ENCODE peak calls at places on chromosomes 12 and 14, in six cellular contexts. T is GM23338, J is heart left ventricle, C is ascending aorta, R is vagina, K is esophagus squamous epithelium. S is an unnamed sample.

GRCh38 chr12:111268738-111269572 is 99.9 kb downstream of the PHETA1 start:
- DNase-seq in C (no peak), J (no peak), T (peak; percentile 71), R (no peak), K (no peak), S (no peak)

GRCh38 chr12:120060196-120060595 is 56.4 kb downstream of the RAB35 start:
- DNase-seq in C (no peak), K (no peak), J (no peak), R (no peak), T (no peak), S (no peak)

GRCh38 chr14:32711103-32711680 is 227.5 kb upstream of the NPAS3 start:
- DNase-seq in K (no peak), T (peak; percentile 78), C (no peak), J (no peak), R (no peak), S (no peak)

GRCh38 chr14:50018236-50019210 is 97.8 kb downstream of the VCPKMT start:
- DNase-seq in R (no peak), J (no peak), T (no peak), C (no peak), K (no peak), S (no peak)

GRCh38 chr14:93114068-93114710 is 1.5 kb downstream of the ITPK1 start:
- DNase-seq in K (no peak), T (peak; percentile 33), J (no peak), R (no peak), C (no peak), S (no peak)

GRCh38 chr12:13106666-13107065 is 3.2 kb upstream of the GSG1 start:
- DNase-seq in T (no peak), J (no peak), C (no peak), R (no peak), K (no peak), S (no peak)

GRCh38 chr12:81143057-81143456 is 65.2 kb downstream of the ACSS3 start:
- DNase-seq in J (no peak), C (no peak), T (no peak), K (no peak), R (no peak), S (no peak)

GRCh38 chr12:54173066-54173726 is 15.6 kb downstream of the SMUG1 start:
- DNase-seq in C (no peak), K (no peak), J (no peak), R (no peak), T (peak; percentile 78), S (no peak)

GRCh38 chr12:29961231-29961630 is 177.5 kb upstream of the TMTC1 start:
- DNase-seq in R (no peak), C (no peak), K (no peak), J (no peak), T (no peak), S (no peak)

GRCh38 chr14:101716077-101716950 is 45.2 kb upstream of the PPP2R5C start:
- DNase-seq in J (no peak), T (no peak), R (peak; percentile 81), C (no peak), K (no peak), S (no peak)

GRCh38 chr12:52126605-52127578 is 47.4 kb downstream of the SMIM41 start:
- DNase-seq in J (peak; percentile 71), R (peak; percentile 74), K (no peak), T (no peak), C (no peak), S (no peak)

GRCh38 chr12:52122904-52123303 is 43.4 kb downstream of the SMIM41 start:
- DNase-seq in R (no peak), J (no peak), C (no peak), T (no peak), K (no peak), S (no peak)

GRCh38 chr12:52127683-52128450 is 48.4 kb downstream of the SMIM41 start:
- DNase-seq in T (no peak), K (no peak), R (peak; percentile 70), C (no peak), J (no peak), S (no peak)

GRCh38 chr12:52125499-52125900 is 46.0 kb downstream of the SMIM41 start:
- DNase-seq in C (no peak), K (no peak), J (no peak), T (peak; percentile 85), R (no peak), S (no peak)

GRCh38 chr12:52126050-52126604 is 46.6 kb downstream of the SMIM41 start:
- DNase-seq in R (peak; percentile 94), C (no peak), T (no peak), K (no peak), J (peak; percentile 53), S (no peak)
- H3K27ac ChIP-seq in R (no peak overlapping the region), C (peak overlapping the region; percentile 27), T (peak overlapping the region; percentile 98), K (no peak overlapping the region), J (peak overlapping the region; percentile 85), S (peak overlapping the region; percentile 30)

DNA sequence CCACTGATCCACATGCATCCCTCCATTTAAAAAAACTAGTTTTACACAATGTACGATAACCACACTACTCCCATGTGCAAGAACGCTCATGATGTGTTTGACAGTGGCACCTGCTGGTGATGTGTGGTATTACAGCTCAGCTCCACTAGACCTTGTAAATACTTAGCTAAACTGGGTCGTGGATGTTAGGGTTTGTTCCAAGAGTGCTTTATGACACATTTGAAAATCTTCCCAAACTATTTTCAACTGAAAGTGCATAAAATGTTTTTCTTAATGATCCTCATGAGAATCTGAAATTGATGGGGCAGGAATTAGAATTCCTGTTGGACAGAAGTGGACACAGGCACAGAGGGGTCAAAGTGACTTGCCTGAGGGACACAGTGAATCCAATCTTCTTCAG is 99.2 kb downstream of the SCARB1 start:
- DNase-seq in K (no peak), J (no peak), R (no peak), T (peak; percentile 73), C (no peak), S (no peak)
- H3K36me3 ChIP-seq in K (no peaks in the 10 kb centered on the region), J (no peaks in the 10 kb centered on the region), R (no peaks in the 10 kb centered on the region), T (no peaks in the 10 kb centered on the region), C (no peaks in the 10 kb centered on the region), S (no peaks in the 10 kb centered on the region)

GRCh38 chr12:67391034-67391433 is 121.9 kb downstream of the CAND1 start:
- DNase-seq in T (no peak), J (no peak), K (no peak), R (no peak), C (no peak), S (no peak)

GRCh38 chr12:67391656-67392055 is 122.5 kb downstream of the CAND1 start:
- DNase-seq in R (no peak), T (no peak), J (no peak), K (no peak), C (no peak), S (no peak)

GRCh38 chr12:67386869-67387570 is 117.9 kb downstream of the CAND1 start:
- DNase-seq in K (no peak), J (no peak), T (no peak), R (no peak), C (no peak), S (no peak)

DNA sequence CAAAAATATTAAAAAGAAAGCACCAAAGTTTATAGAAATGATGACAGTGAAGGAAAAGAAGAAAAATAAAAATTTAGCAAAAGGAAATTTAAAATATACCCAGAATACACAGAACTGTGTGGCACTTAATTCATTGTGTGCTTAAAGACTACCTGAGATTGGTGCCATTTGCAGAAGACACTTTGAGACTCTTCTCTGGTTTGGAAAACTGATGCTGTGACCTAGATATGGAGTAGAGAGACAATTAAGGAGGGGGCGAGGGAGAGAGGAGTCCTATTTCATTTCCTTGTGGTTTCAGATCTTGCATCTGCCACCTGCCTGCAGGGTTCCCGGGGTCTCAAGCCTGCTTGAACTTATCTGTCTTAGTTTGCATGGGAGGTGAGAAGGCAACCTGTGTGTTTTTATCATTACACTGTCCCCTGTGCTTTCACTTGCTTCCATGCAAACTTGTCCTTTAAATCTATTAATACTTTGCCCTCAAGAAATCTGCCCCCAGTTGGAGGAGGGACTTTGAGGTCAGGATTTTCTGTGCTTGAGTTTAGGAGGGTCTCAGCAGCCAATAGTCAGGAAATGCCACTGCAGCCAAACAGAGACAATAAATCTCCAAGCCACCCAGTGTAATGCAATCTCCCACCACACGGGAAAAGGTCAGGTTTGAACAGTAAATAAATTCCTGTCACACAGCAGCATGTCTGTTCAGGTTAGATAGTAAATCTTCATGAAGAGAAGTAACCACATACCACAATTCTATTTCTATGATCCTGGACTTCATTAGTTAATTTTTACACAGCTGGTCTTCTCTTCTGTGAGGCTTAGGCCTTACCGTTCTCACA is 119.4 kb downstream of the CAND1 start:
- DNase-seq in R (no peak), C (no peak), J (no peak), T (peak; percentile 69), K (no peak), S (no peak)
- H3K27ac ChIP-seq in R (no peak overlapping the region), C (no peak overlapping the region), J (no peak overlapping the region), T (no peak overlapping the region), K (no peak overlapping the region), S (no peak overlapping the region)

GRCh38 chr14:99426796-99427346 is 53.8 kb downstream of the SETD3 start:
- DNase-seq in K (no peak), R (no peak), C (no peak), J (no peak), T (no peak), S (no peak)
- H3K36me3 ChIP-seq in K (peaks cover 74% of the 10 kb centered on the region), R (peaks cover 13% of the 10 kb centered on the region), C (peaks cover 9% of the 10 kb centered on the region), J (peaks cover 39% of the 10 kb centered on the region), T (peaks cover 14% of the 10 kb centered on the region), S (no peaks in the 10 kb centered on the region)

DNA sequence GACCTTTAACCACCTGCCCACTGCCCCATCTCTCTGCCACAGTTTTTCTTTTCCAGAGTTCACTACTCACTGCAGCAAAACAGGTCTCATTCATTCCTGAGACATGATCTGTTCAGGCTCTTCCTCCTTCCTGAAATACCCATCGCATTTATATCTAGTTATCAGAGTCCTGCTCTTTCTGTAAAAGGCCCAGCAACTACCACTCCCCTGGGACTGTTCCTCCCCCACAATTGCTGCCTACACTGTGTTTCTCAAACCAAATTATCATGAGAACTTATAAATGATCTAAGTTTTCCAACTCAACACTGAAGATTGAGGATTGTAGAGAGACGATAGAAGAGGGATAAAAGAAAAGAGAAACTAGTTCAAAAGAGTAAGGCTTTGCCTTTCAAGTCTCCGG is 40.8 kb upstream of the EPS8 start:
- DNase-seq in K (no peak), T (no peak), C (no peak), J (peak; percentile 57), R (no peak), S (no peak)
- H3K27ac ChIP-seq in K (no peak overlapping the region), T (no peak overlapping the region), C (peak overlapping the region; percentile 76), J (no peak overlapping the region), R (no peak overlapping the region), S (peak overlapping the region; percentile 70)

DNA sequence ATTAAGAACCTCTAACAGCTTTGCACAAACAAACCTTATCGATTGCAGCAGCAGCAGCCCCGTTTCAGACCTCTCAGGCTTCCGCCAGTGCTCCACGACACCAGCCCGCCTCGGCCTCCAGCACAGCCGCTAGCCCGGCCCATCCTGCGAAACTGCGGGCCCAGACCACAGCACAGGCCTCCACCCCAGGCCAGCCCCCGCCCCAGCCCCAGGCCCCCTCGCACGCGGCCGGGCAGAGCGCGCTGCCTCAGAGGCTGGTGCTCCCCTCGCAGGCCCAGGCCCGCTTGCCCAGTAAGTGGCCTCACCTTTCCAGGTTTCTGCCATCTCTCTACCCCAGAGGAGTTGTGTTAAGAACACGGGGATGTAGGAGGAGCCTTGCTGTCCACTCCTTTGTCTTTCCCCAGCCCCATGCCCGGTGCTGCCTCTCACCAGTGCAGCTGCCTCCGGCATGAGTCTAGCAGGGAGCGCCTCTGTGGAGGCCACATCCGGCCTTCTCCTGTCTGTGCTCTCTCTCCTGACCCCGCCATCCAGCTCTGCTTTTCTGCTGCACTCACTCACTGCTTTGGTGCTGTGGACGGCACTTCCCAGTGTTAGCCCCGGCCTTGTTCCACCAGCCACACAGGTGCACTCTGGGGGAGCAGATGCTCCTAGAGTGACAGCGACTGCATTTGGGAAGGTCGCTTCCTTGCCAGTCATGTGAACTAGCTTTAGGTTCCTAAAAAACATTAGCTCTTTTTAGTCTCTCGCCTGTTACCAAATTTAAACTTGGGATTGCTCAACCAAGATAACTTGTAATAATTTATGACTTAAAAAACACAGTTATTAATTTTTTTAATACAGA is 71.5 kb downstream of the EP400 start:
- DNase-seq in T (no peak), R (no peak), C (no peak), J (no peak), K (no peak), S (no peak)
- H3K36me3 ChIP-seq in T (peaks cover 32% of the 10 kb centered on the region), R (peaks cover 85% of the 10 kb centered on the region), C (peaks cover 86% of the 10 kb centered on the region), J (peaks cover 89% of the 10 kb centered on the region), K (peaks cover 100% of the 10 kb centered on the region), S (peaks cover 63% of the 10 kb centered on the region)